ENCODE peak calls at places on chromosome 1, in four cellular contexts. N is bronchial epithelial cell, F is heart left ventricle, W is fibroblast of mammary gland. O is an unnamed sample.

GRCh38 chr1:78892251-78892650 is 114.3 kb downstream of the ADGRL4 start:
- DNase-seq in N (peak; percentile 15), W (peak; percentile 78), F (no peak), O (no peak)

GRCh38 chr1:68973459-68974244 is 476.8 kb upstream of the DEPDC1 start:
- DNase-seq in N (peak; percentile 52), F (no peak), W (peak; percentile 67), O (no peak)

GRCh38 chr1:238469146-238469601 is 578.5 kb upstream of the ZP4 start:
- DNase-seq in N (no peak), W (no peak), F (no peak), O (no peak)

GRCh38 chr1:31064685-31065309 is 720 bp downstream of the PUM1 start:
- DNase-seq in N (peak; percentile 23), F (peak; percentile 33), W (peak; percentile 21), O (no peak)

GRCh38 chr1:11374079-11374747 is 101.2 kb downstream of the UBIAD1 start:
- DNase-seq in N (no peak), F (no peak), W (no peak), O (no peak)

GRCh38 chr1:206568779-206569352 is 43.4 kb downstream of the EIF2D start:
- DNase-seq in F (no peak), N (no peak), W (no peak), O (no peak)

GRCh38 chr1:218711884-218712674 is 366.9 kb downstream of the TGFB2 start:
- DNase-seq in F (peak; percentile 40), W (peak; percentile 93), N (peak; percentile 72), O (peak; percentile 75)

GRCh38 chr1:58718435-58718834 is 18.6 kb upstream of the MYSM1 start:
- DNase-seq in W (no peak), F (no peak), N (peak; percentile 41), O (no peak)

GRCh38 chr1:14970115-14970798 is 183.3 kb upstream of the TMEM51 start:
- DNase-seq in F (no peak), W (peak; percentile 96), N (peak; percentile 75), O (peak; percentile 47)

GRCh38 chr1:41521766-41522165 is 37.3 kb upstream of the EDN2 start:
- DNase-seq in F (no peak), W (no peak), N (no peak), O (peak; percentile 19)

GRCh38 chr1:197481101-197481500 is 213.0 kb downstream of the CRB1 start:
- DNase-seq in N (no peak), W (no peak), F (peak; percentile 25), O (no peak)

GRCh38 chr1:177410179-177410766 is 239.5 kb downstream of the BRINP2 start:
- DNase-seq in W (no peak), F (no peak), N (no peak), O (no peak)

GRCh38 chr1:57674803-57675202 is 250.9 kb upstream of the DAB1 start:
- DNase-seq in F (no peak), N (peak; percentile 54), W (peak; percentile 10), O (no peak)

GRCh38 chr1:42956739-42957138 is 1.9 kb downstream of the SLC2A1 start:
- DNase-seq in F (no peak), N (no peak), W (no peak), O (no peak)

GRCh38 chr1:94105957-94106529 is 14.9 kb downstream of the ABCA4 start:
- DNase-seq in N (no peak), F (peak; percentile 12), W (peak; percentile 22), O (no peak)

GRCh38 chr1:184954232-184954995 is 19.9 kb downstream of the NIBAN1 start:
- DNase-seq in N (peak; percentile 78), W (peak; percentile 30), F (no peak), O (no peak)

GRCh38 chr1:226649780-226650179 is 89.3 kb downstream of the ITPKB start:
- DNase-seq in F (peak; percentile 40), W (peak; percentile 50), N (no peak), O (peak; percentile 14)

GRCh38 chr1:207112907-207113306 is 8.9 kb downstream of the C4BPA start:
- DNase-seq in F (no peak), W (no peak), N (no peak), O (no peak)

GRCh38 chr1:182631058-182631677 is 27.0 kb upstream of the RGS16 start:
- DNase-seq in F (no peak), W (no peak), N (no peak), O (no peak)

GRCh38 chr1:2446861-2447260 is 29.2 kb upstream of the PLCH2 start:
- DNase-seq in F (no peak), W (no peak), N (no peak), O (no peak)

GRCh38 chr1:2446394-2446793 is 29.7 kb upstream of the PLCH2 start:
- DNase-seq in W (no peak), N (no peak), F (no peak), O (no peak)

GRCh38 chr1:2445162-2445822 is 30.8 kb upstream of the PLCH2 start:
- DNase-seq in N (no peak), W (no peak), F (no peak), O (no peak)

GRCh38 chr1:2444138-2444591 is 31.8 kb upstream of the PEX10 start:
- DNase-seq in W (no peak), N (no peak), F (no peak), O (no peak)

GRCh38 chr1:2445823-2446215 is 30.3 kb upstream of the PLCH2 start:
- DNase-seq in F (no peak), N (no peak), W (no peak), O (no peak)
- H3K4me3 ChIP-seq in F (no peak overlapping the region), N (no peak overlapping the region), W (no peak overlapping the region), O (no peak overlapping the region)

GRCh38 chr1:166283600-166283999 is 116.8 kb upstream of the FAM78B start:
- DNase-seq in N (no peak), F (no peak), W (no peak), O (no peak)
- TF ChIP-seq CTCF in N (no peak), F (no peak), W (no peak), O (no peak)

GRCh38 chr1:54325705-54326461 is 80.3 kb downstream of the SSBP3 start:
- DNase-seq in F (no peak), N (no peak), W (no peak), O (no peak)
- H3K4me3 ChIP-seq in F (no peak overlapping the region), N (no peak overlapping the region), W (no peak overlapping the region), O (no peak overlapping the region)

DNA sequence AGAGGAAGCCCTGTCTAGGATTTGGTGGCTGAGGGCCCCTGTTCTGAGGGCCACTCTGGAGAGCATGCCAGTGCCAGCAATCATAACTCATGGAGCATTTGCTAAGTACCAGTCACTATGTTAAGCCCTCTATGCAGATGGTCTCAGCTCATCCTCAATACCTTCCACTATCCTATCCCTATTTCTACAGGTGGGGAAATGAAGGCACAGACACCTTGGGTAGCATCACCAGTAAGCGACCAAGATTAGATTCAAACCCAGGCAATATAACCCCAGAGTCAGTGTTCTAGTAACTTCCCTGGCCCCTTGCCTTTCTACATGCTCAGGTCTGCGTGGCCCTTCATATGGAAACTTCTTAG is 7.9 kb upstream of the NBPF1 start:
- DNase-seq in N (no peak), F (no peak), W (no peak), O (no peak)
- TF ChIP-seq CTCF in N (no peak), F (peak; percentile 51), W (no peak), O (no peak)

O was measured in psoas muscle.